ENCODE peak calls at places on chromosomes 3 and 15, in six cellular contexts. S is CD8-positive, alpha-beta T cell; J is nephron progenitor cell; Q is coronary artery; W is astrocyte of the spinal cord; C is H9. D is an unnamed sample.

GRCh38 chr3:119352235-119352634 is 58.1 kb downstream of the ARHGAP31 start:
- DNase-seq in W (peak), S (peak), Q (no peak), J (no peak), C (no peak), D (no peak)

GRCh38 chr3:10394491-10395025 is 73.6 kb upstream of the SEC13 start:
- DNase-seq in C (no peak), Q (no peak), J (no peak), W (no peak), S (no peak), D (no peak)

GRCh38 chr15:65365229-65365628 is 12.6 kb downstream of the IGDCC3 start:
- DNase-seq in W (no peak), J (peak), S (no peak), C (peak), Q (no peak), D (no peak)

GRCh38 chr15:26179906-26180305 is 316.8 kb upstream of the ATP10A start:
- DNase-seq in W (no peak), S (no peak), C (peak), J (peak), Q (no peak), D (no peak)

GRCh38 chr15:42163947-42164550 is 7.6 kb upstream of the PLA2G4F start:
- DNase-seq in S (no peak), Q (no peak), W (no peak), J (no peak), C (no peak), D (no peak)

GRCh38 chr3:108182339-108182738 is 39.9 kb downstream of the IFT57 start:
- DNase-seq in J (no peak), C (no peak), S (no peak), W (peak), Q (no peak), D (no peak)

GRCh38 chr3:115784739-115785571 is 161.6 kb downstream of the GAP43 start:
- DNase-seq in Q (no peak), S (no peak), J (no peak), W (peak), C (no peak), D (no peak)

GRCh38 chr15:47246317-47246716 is 471.0 kb upstream of the SEMA6D start:
- DNase-seq in Q (no peak), J (no peak), S (no peak), W (no peak), C (no peak), D (no peak)

GRCh38 chr15:90872481-90873184 is 4.2 kb downstream of the FURIN start:
- DNase-seq in S (no peak), J (peak), Q (no peak), C (peak), W (peak), D (no peak)

GRCh38 chr15:40343512-40343911 is 2.8 kb upstream of the CCDC9B start:
- DNase-seq in C (no peak), S (no peak), Q (no peak), W (peak), J (no peak), D (no peak)

GRCh38 chr15:31511707-31512310 is 185.2 kb downstream of the KLF13 start:
- DNase-seq in J (no peak), W (no peak), C (peak), S (peak), Q (no peak), D (no peak)

GRCh38 chr3:52890735-52891134 is 6.6 kb downstream of the STIMATE start:
- DNase-seq in C (no peak), Q (no peak), W (no peak), S (no peak), J (no peak), D (no peak)

GRCh38 chr3:98893740-98894139 is 7.8 kb downstream of the DCBLD2 start:
- DNase-seq in C (no peak), J (no peak), W (peak), S (no peak), Q (no peak), D (no peak)

GRCh38 chr3:135688003-135688402 is 277.5 kb upstream of the PPP2R3A start:
- DNase-seq in C (no peak), Q (no peak), J (no peak), W (no peak), S (no peak), D (no peak)

GRCh38 chr3:194671511-194671899 is 486 bp downstream of the LSG1 start:
- DNase-seq in S (peak), W (peak), C (no peak), Q (no peak), J (no peak), D (no peak)

GRCh38 chr3:126310816-126311215 is 46.4 kb downstream of the KLF15 start:
- DNase-seq in Q (no peak), C (no peak), J (no peak), S (no peak), W (no peak), D (no peak)

GRCh38 chr15:69165637-69166025 is 5.2 kb downstream of the GLCE start:
- DNase-seq in S (no peak), C (no peak), W (no peak), Q (no peak), J (no peak), D (no peak)

GRCh38 chr3:106809633-106810460 is 567.4 kb upstream of the CCDC54 start:
- DNase-seq in C (no peak), Q (no peak), S (no peak), J (no peak), W (no peak), D (no peak)

GRCh38 chr15:74842581-74843444 is at the start of gene ULK3:
- DNase-seq in Q (peak), S (peak), C (peak), W (peak), J (peak), D (peak)

GRCh38 chr3:144105542-144105941 is 133.9 kb downstream of the DIPK2A start:
- DNase-seq in C (no peak), Q (no peak), S (no peak), W (no peak), J (no peak), D (no peak)

GRCh38 chr3:158668506-158668905 is 3.9 kb downstream of the LXN start:
- DNase-seq in J (no peak), W (peak), C (no peak), S (no peak), Q (no peak), D (no peak)

GRCh38 chr15:27410986-27411385 is 440.0 kb downstream of the GABRG3 start:
- DNase-seq in S (no peak), J (no peak), W (peak), Q (no peak), C (no peak), D (no peak)

GRCh38 chr3:113035387-113035982 is 44.7 kb downstream of the GTPBP8 start:
- DNase-seq in J (peak), Q (no peak), C (peak), W (peak), S (peak), D (peak)

GRCh38 chr15:84857418-84858004 is 27.0 kb upstream of the SLC28A1 start:
- DNase-seq in C (no peak), S (no peak), J (no peak), Q (peak), W (no peak), D (no peak)

GRCh38 chr15:78437107-78437761 is 782 bp upstream of the IREB2 start:
- DNase-seq in J (no peak), C (peak), W (peak), S (no peak), Q (no peak), D (no peak)

GRCh38 chr3:105647047-105647446 is 221.8 kb downstream of the CBLB start:
- DNase-seq in W (peak), Q (no peak), C (no peak), J (no peak), S (no peak), D (no peak)

GRCh38 chr15:99424978-99425665 is 140.7 kb upstream of the MEF2A start:
- DNase-seq in W (peak), Q (peak), J (no peak), S (peak), C (no peak), D (no peak)

GRCh38 chr15:89359471-89360293 is 25.1 kb upstream of the POLG start:
- DNase-seq in S (no peak), C (no peak), J (no peak), W (no peak), Q (no peak), D (no peak)

GRCh38 chr15:89358755-89359439 is 24.3 kb upstream of the POLG start:
- DNase-seq in W (peak), J (peak), C (peak), Q (peak), S (peak), D (peak)

GRCh38 chr15:89358435-89358754 is 23.8 kb upstream of the POLG start:
- DNase-seq in S (no peak), Q (no peak), W (no peak), C (no peak), J (no peak), D (no peak)

GRCh38 chr15:89353991-89354390 is 19.4 kb upstream of the POLG start:
- DNase-seq in Q (no peak), S (no peak), J (no peak), C (no peak), W (no peak), D (no peak)

GRCh38 chr15:89356634-89357298 is 22.1 kb upstream of the POLG start:
- DNase-seq in C (no peak), S (no peak), W (no peak), J (no peak), Q (no peak), D (no peak)
- TF ChIP-seq CTCF in C (peak), S (no peak), W (peak), J (peak), Q (no peak), D (peak)

GRCh38 chr3:128432898-128433629 is 33.6 kb downstream of the DNAJB8 start:
- DNase-seq in S (no peak), C (peak), Q (no peak), J (peak), W (no peak), D (no peak)

GRCh38 chr3:128432301-128432897 is 34.3 kb downstream of the DNAJB8 start:
- DNase-seq in W (no peak), J (peak), Q (no peak), S (no peak), C (peak), D (no peak)

GRCh38 chr3:128430276-128430675 is 36.4 kb downstream of the DNAJB8 start:
- DNase-seq in J (no peak), W (no peak), S (no peak), C (no peak), Q (no peak), D (no peak)

GRCh38 chr3:128430731-128431130 is 36.0 kb downstream of the DNAJB8 start:
- DNase-seq in C (no peak), J (no peak), W (no peak), Q (no peak), S (no peak), D (no peak)

GRCh38 chr3:128431803-128432300 is 34.8 kb downstream of the DNAJB8 start:
- DNase-seq in W (no peak), J (no peak), S (no peak), Q (no peak), C (peak), D (no peak)
- TF ChIP-seq CTCF in W (no peak), J (no peak), S (no peak), Q (no peak), C (no peak), D (no peak)

GRCh38 chr3:180683816-180684215 is 4.5 kb upstream of the CCDC39 start:
- DNase-seq in J (no peak), S (no peak), C (no peak), Q (no peak), W (no peak), D (no peak)

GRCh38 chr3:180679178-180680096 is at the start of gene CCDC39:
- DNase-seq in Q (no peak), W (peak), J (peak), S (peak), C (peak), D (peak)

GRCh38 chr3:180678231-180678630 is 1.1 kb downstream of the CCDC39 start:
- DNase-seq in C (no peak), S (no peak), Q (no peak), J (no peak), W (no peak), D (no peak)

GRCh38 chr3:180684807-180685206 is 5.5 kb upstream of the CCDC39 start:
- DNase-seq in S (no peak), Q (no peak), J (peak), C (peak), W (no peak), D (no peak)

DNA sequence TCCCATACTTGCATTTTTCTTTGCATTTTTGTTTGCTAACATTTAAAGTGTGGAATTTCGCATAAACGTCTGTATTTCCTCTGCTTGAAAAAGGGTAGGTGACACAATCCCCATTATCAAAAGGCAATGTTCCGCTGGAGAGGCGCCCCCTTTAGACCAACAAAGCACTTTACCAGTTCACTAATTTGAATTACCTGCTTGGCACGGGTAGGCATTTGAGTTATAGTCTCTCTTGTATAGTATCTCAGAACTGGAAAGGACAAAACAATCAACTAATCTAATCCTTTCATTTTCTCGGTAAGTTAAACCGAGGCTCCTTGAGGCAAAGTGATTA is 775 bp upstream of the CCDC39 start:
- DNase-seq in J (no peak), C (peak), Q (no peak), S (peak), W (peak), D (no peak)
- TF ChIP-seq CTCF in J (peak), C (peak), Q (no peak), S (peak), W (peak), D (peak)

GRCh38 chr15:96896766-96897165 is 566.3 kb downstream of the NR2F2 start:
- DNase-seq in S (no peak), Q (no peak), C (no peak), J (no peak), W (no peak), D (no peak)

GRCh38 chr15:96889734-96890480 is 559.4 kb downstream of the NR2F2 start:
- DNase-seq in W (peak), Q (no peak), J (no peak), S (no peak), C (no peak), D (no peak)

GRCh38 chr15:96888764-96889163 is 558.3 kb downstream of the NR2F2 start:
- DNase-seq in W (no peak), J (no peak), Q (no peak), S (no peak), C (no peak), D (no peak)

GRCh38 chr15:96894669-96895068 is 564.2 kb downstream of the NR2F2 start:
- DNase-seq in J (no peak), S (no peak), W (no peak), C (no peak), Q (no peak), D (no peak)

GRCh38 chr15:96893159-96893906 is 562.8 kb downstream of the NR2F2 start:
- DNase-seq in W (peak), Q (no peak), C (no peak), S (no peak), J (peak), D (no peak)
- TF ChIP-seq CTCF in W (peak), Q (peak), C (peak), S (no peak), J (peak), D (peak)

D was measured in D721Med.